ENCODE peak calls at places on chromosomes 6 and 20, in six cellular contexts. E is GF-D8, U is AML-193, G is choroid plexus epithelial cell, Q is non-pigmented ciliary epithelial cell, C is IMR-90. R is an unnamed sample.

GRCh38 chr6:79461205-79461604 is 76.0 kb downstream of the LCA5 start:
- DNase-seq in E (no peak), U (no peak), G (no peak), Q (no peak), C (no peak), R (no peak)

GRCh38 chr6:122548820-122549219 is 61.4 kb upstream of the PKIB start:
- DNase-seq in E (no peak), U (no peak), G (no peak), Q (no peak), C (no peak), R (no peak)

GRCh38 chr20:58555078-58555765 is 40.0 kb upstream of the APCDD1L start:
- DNase-seq in E (no peak), U (no peak), G (peak; percentile 65), Q (peak; percentile 58), C (peak; percentile 89), R (no peak)

GRCh38 chr6:165662041-165662491 is 975 bp downstream of the PDE10A start:
- DNase-seq in E (no peak), U (no peak), G (peak; percentile 52), Q (no peak), C (peak; percentile 18), R (no peak)

GRCh38 chr6:43491750-43492661 is 14.6 kb downstream of the TJAP1 start:
- DNase-seq in E (no peak), U (no peak), G (peak; percentile 77), Q (peak; percentile 34), C (peak; percentile 77), R (no peak)

GRCh38 chr6:100460650-100461204 is 4.0 kb downstream of the SIM1 start:
- DNase-seq in E (no peak), U (no peak), G (no peak), Q (no peak), C (no peak), R (no peak)

GRCh38 chr6:112231609-112232060 is 22.7 kb downstream of the LAMA4 start:
- DNase-seq in E (no peak), U (no peak), G (peak; percentile 57), Q (no peak), C (peak; percentile 49), R (no peak)

GRCh38 chr20:16261733-16262277 is 311.4 kb downstream of the KIF16B start:
- DNase-seq in E (no peak), U (no peak), G (no peak), Q (no peak), C (no peak), R (no peak)

GRCh38 chr6:132391391-132392291 is 9.6 kb downstream of the MOXD1 start:
- DNase-seq in E (no peak), U (no peak), G (peak; percentile 85), Q (peak; percentile 74), C (peak; percentile 96), R (no peak)

GRCh38 chr20:56932575-56933330 is 303.6 kb downstream of the TFAP2C start:
- DNase-seq in E (no peak), U (no peak), G (no peak), Q (no peak), C (no peak), R (peak; percentile 1)

GRCh38 chr6:107674995-107675738 is 148.9 kb downstream of the SCML4 start:
- DNase-seq in E (peak; percentile 39), U (peak; percentile 91), G (peak; percentile 92), Q (no peak), C (peak; percentile 84), R (peak; percentile 74)

GRCh38 chr20:56454754-56455153 is 13.7 kb upstream of the RTF2 start:
- DNase-seq in E (no peak), U (no peak), G (no peak), Q (no peak), C (no peak), R (no peak)